ENCODE peak calls at places on chromosome 7, in nine cellular contexts. H, C, N, I, S, E, J, F and Y are unnamed samples.

GRCh38 chr7:150428671-150429451 is 21.6 kb upstream of the GIMAP8 start:
- DNase-seq in H (peak), C (peak), N (no peak), I (peak), S (peak), E (no peak), J (no peak), F (no peak), Y (no peak)

GRCh38 chr7:126005064-126005463 is 1075.4 kb upstream of the POT1 start:
- DNase-seq in H (no peak), C (no peak), N (no peak), I (no peak), S (no peak), E (no peak), J (no peak), F (no peak), Y (no peak)

GRCh38 chr7:18494821-18495408 is 634 bp upstream of the HDAC9 start:
- DNase-seq in H (peak), C (no peak), N (no peak), I (no peak), S (no peak), E (no peak), J (no peak), F (no peak), Y (no peak)

GRCh38 chr7:28729276-28729675 is 228.9 kb downstream of the TRIL start:
- DNase-seq in H (no peak), C (no peak), N (no peak), I (peak), S (no peak), E (no peak), J (no peak), F (no peak), Y (no peak)

GRCh38 chr7:47405286-47405904 is 176.5 kb downstream of the TNS3 start:
- DNase-seq in H (no peak), C (no peak), N (no peak), I (no peak), S (no peak), E (no peak), J (no peak), F (no peak), Y (no peak)

GRCh38 chr7:4706384-4707032 is 24.4 kb downstream of the FOXK1 start:
- DNase-seq in H (peak), C (peak), N (no peak), I (no peak), S (no peak), E (no peak), J (no peak), F (no peak), Y (no peak)

GRCh38 chr7:952548-953441 is 1.7 kb downstream of the ADAP1 start:
- DNase-seq in H (no peak), C (peak), N (no peak), I (no peak), S (no peak), E (no peak), J (no peak), F (no peak), Y (no peak)

GRCh38 chr7:108723343-108723957 is 153.8 kb downstream of the DNAJB9 start:
- DNase-seq in H (no peak), C (no peak), N (peak), I (no peak), S (no peak), E (no peak), J (no peak), F (no peak), Y (no peak)

GRCh38 chr7:75658369-75658768 is 80.4 kb downstream of the HIP1 start:
- DNase-seq in H (peak), C (no peak), N (no peak), I (no peak), S (no peak), E (no peak), J (no peak), F (no peak), Y (no peak)

GRCh38 chr7:114312649-114313048 is 102.0 kb upstream of the FOXP2 start:
- DNase-seq in H (no peak), C (no peak), N (no peak), I (no peak), S (no peak), E (no peak), J (no peak), F (no peak), Y (no peak)

GRCh38 chr7:79553811-79554555 is 100.5 kb upstream of the MAGI2 start:
- DNase-seq in H (no peak), C (no peak), N (no peak), I (peak), S (peak), E (no peak), J (no peak), F (no peak), Y (no peak)

GRCh38 chr7:105672820-105673219 is 91.5 kb upstream of the EFCAB10 start:
- DNase-seq in H (no peak), C (no peak), N (no peak), I (no peak), S (no peak), E (no peak), J (no peak), F (no peak), Y (no peak)

GRCh38 chr7:130063036-130063435 is 7.3 kb upstream of the KLHDC10 start:
- DNase-seq in H (peak), C (peak), N (peak), I (peak), S (no peak), E (peak), J (no peak), F (no peak), Y (no peak)

GRCh38 chr7:94212160-94212559 is 182.5 kb upstream of the COL1A2 start:
- DNase-seq in H (no peak), C (no peak), N (no peak), I (no peak), S (no peak), E (no peak), J (no peak), F (no peak), Y (no peak)

GRCh38 chr7:70630647-70631457 is 501.1 kb upstream of the GALNT17 start:
- DNase-seq in H (peak), C (no peak), N (no peak), I (no peak), S (no peak), E (peak), J (no peak), F (no peak), Y (no peak)

GRCh38 chr7:28984631-28985030 is 26.5 kb upstream of the TRIL start:
- DNase-seq in H (peak), C (peak), N (no peak), I (peak), S (peak), E (peak), J (no peak), F (no peak), Y (no peak)

GRCh38 chr7:128791121-128791967 is 424 bp upstream of the CCDC136 start:
- DNase-seq in H (peak), C (peak), N (peak), I (peak), S (peak), E (peak), J (peak), F (peak), Y (peak)

GRCh38 chr7:38328814-38329213 is 55.4 kb upstream of the TARP start:
- DNase-seq in H (no peak), C (no peak), N (no peak), I (no peak), S (no peak), E (no peak), J (no peak), F (no peak), Y (no peak)

GRCh38 chr7:157404845-157405481 is 68.2 kb downstream of the DNAJB6 start:
- DNase-seq in H (peak), C (no peak), N (no peak), I (peak), S (peak), E (no peak), J (no peak), F (no peak), Y (no peak)

GRCh38 chr7:38147005-38147404 is 31.0 kb upstream of the STARD3NL start:
- DNase-seq in H (no peak), C (no peak), N (no peak), I (no peak), S (no peak), E (no peak), J (no peak), F (no peak), Y (no peak)

GRCh38 chr7:38541440-38541839 is 89.7 kb downstream of the AMPH start:
- DNase-seq in H (no peak), C (no peak), N (no peak), I (no peak), S (no peak), E (no peak), J (no peak), F (no peak), Y (no peak)

GRCh38 chr7:151736403-151736909 is 140.5 kb downstream of the PRKAG2 start:
- DNase-seq in H (peak), C (no peak), N (peak), I (peak), S (peak), E (peak), J (no peak), F (no peak), Y (no peak)

GRCh38 chr7:140539466-140539865 is 60.2 kb upstream of the MKRN1 start:
- DNase-seq in H (no peak), C (no peak), N (peak), I (no peak), S (no peak), E (no peak), J (no peak), F (no peak), Y (no peak)

GRCh38 chr7:7696458-7697119 is 21.8 kb downstream of the RPA3 start:
- DNase-seq in H (peak), C (no peak), N (no peak), I (peak), S (no peak), E (no peak), J (no peak), F (no peak), Y (no peak)

GRCh38 chr7:127029823-127030222 is 222.9 kb downstream of the GRM8 start:
- DNase-seq in H (no peak), C (no peak), N (no peak), I (no peak), S (no peak), E (no peak), J (no peak), F (no peak), Y (no peak)

GRCh38 chr7:158463317-158463716 is 124.3 kb downstream of the PTPRN2 start:
- DNase-seq in H (no peak), C (no peak), N (no peak), I (no peak), S (no peak), E (no peak), J (no peak), F (no peak), Y (no peak)
- TF ChIP-seq CTCF in H (no peak), C (no peak), N (no peak), I (no peak), S (no peak), E (no peak), J (no peak), F (no peak), Y (no peak)

GRCh38 chr7:50664461-50664922 is 99.3 kb upstream of the DDC start:
- DNase-seq in H (peak), C (no peak), N (no peak), I (peak), S (no peak), E (no peak), J (peak), F (no peak), Y (peak)
- TF ChIP-seq CTCF in H (no peak), C (no peak), N (no peak), I (no peak), S (no peak), E (no peak), J (no peak), F (no peak), Y (no peak)

GRCh38 chr7:85469446-85469970 is 282.7 kb upstream of the SEMA3D start:
- DNase-seq in H (peak), C (no peak), N (no peak), I (no peak), S (no peak), E (no peak), J (no peak), F (no peak), Y (no peak)

GRCh38 chr7:85464042-85464651 is 277.3 kb upstream of the SEMA3D start:
- DNase-seq in H (peak), C (no peak), N (no peak), I (peak), S (no peak), E (no peak), J (no peak), F (no peak), Y (no peak)
- TF ChIP-seq CTCF in H (peak), C (peak), N (peak), I (peak), S (peak), E (no peak), J (no peak), F (no peak), Y (no peak)

DNA sequence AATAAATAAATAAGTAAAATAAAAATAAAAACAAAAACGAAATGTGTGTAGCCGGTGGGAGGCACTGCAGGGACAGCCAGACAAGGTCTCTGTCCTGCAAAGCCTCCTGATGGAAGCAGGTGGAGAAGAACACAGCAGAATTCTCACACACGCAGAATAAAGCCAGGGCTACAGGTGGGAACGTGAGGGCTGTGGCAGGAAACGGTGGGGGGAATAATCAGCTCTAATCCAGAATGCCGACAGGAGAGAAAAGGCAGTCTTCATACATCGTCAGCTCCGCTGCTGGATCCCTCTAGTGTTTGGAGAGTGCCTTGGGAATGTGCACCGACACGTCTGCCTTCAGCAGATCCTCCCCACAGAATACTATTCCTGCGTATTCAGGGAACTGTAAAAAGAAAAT is 6.8 kb upstream of the SNX8 start:
- DNase-seq in H (no peak), C (peak), N (no peak), I (no peak), S (no peak), E (no peak), J (no peak), F (no peak), Y (no peak)
- TF ChIP-seq CTCF in H (peak), C (peak), N (peak), I (no peak), S (no peak), E (no peak), J (no peak), F (no peak), Y (no peak)

DNA sequence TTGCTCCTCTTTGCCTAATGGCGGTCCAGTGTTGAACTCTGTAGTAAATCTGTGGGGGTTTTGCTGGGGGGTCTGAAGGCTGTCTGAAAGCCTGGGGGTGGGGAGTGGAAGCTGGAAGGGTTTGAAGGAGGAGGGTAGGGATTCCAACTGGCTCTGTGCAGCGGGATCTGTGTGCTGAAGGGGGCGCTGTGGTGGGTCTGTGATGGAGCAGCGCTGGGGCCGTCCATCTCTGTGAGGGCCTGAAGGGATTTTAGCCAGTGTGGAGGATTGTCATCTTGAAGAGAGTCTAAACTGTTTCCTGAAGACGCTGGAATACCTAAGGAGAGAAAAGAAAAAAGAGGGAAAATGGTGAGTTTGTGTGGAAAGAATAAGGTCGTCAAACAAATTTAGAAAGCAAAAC is 129.2 kb downstream of the STRA8 start:
- DNase-seq in H (no peak), C (peak), N (no peak), I (no peak), S (no peak), E (no peak), J (no peak), F (no peak), Y (no peak)
- TF ChIP-seq CTCF in H (peak), C (peak), N (peak), I (peak), S (no peak), E (no peak), J (peak), F (no peak), Y (no peak)

GRCh38 chr7:117875566-117875965 is 2.3 kb upstream of the CTTNBP2 start:
- DNase-seq in H (peak), C (peak), N (peak), I (peak), S (peak), E (no peak), J (no peak), F (no peak), Y (no peak)
- TF ChIP-seq CTCF in H (peak), C (peak), N (peak), I (no peak), S (no peak), E (no peak), J (no peak), F (no peak), Y (no peak)

GRCh38 chr7:158444501-158445420 is 142.9 kb downstream of the PTPRN2 start:
- DNase-seq in H (no peak), C (no peak), N (no peak), I (no peak), S (no peak), E (no peak), J (no peak), F (no peak), Y (no peak)

GRCh38 chr7:158446281-158446680 is 141.3 kb downstream of the PTPRN2 start:
- DNase-seq in H (no peak), C (no peak), N (no peak), I (no peak), S (no peak), E (no peak), J (no peak), F (no peak), Y (no peak)

GRCh38 chr7:158443688-158444483 is 143.7 kb downstream of the PTPRN2 start:
- DNase-seq in H (no peak), C (no peak), N (no peak), I (no peak), S (no peak), E (no peak), J (no peak), F (no peak), Y (no peak)

GRCh38 chr7:158446706-158447105 is 140.9 kb downstream of the PTPRN2 start:
- DNase-seq in H (no peak), C (no peak), N (no peak), I (no peak), S (no peak), E (no peak), J (no peak), F (no peak), Y (no peak)

DNA sequence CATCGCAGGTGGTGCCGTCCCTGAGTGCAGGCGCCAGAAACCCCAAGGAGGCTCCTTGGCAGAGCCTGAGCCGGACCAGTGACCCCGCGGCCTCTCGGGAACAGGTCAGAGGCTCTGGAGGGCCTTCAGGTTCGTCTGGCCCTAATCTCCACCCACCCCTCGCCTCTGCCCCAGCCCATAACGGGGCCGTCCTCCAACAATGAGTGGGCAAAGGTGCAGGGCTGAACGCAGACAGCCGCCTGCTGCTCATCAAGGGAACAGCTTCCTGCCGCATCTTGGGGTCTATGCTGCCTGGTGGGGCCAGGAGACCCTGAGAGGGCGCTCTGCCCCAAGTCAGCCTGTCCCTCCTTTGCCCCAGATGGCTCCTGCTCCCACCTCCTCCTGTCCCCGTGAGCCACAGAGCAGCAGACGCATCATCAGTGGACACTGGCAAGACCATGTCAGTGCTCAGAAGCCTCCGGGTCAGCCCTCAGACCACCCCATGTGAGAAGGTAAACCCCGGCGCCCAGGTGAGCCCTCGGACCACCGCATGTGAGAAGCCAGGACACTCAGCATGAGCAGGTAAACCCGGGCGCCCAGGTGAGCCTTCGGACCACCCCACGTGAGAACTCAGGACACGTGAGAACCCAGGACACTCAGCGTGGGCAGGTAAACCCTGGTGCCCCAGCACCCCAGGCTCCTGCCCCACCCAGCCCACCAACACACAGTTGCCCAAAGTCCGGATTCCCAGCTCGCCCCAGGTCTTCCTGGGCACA is 142.0 kb downstream of the PTPRN2 start:
- DNase-seq in H (no peak), C (peak), N (no peak), I (no peak), S (no peak), E (no peak), J (no peak), F (no peak), Y (no peak)
- TF ChIP-seq CTCF in H (no peak), C (peak), N (no peak), I (no peak), S (no peak), E (no peak), J (no peak), F (no peak), Y (no peak)

GRCh38 chr7:99386584-99387238 is 12.2 kb downstream of the ARPC1B start:
- DNase-seq in H (no peak), C (no peak), N (no peak), I (peak), S (no peak), E (no peak), J (no peak), F (no peak), Y (no peak)
- TF ChIP-seq CTCF in H (peak), C (peak), N (peak), I (peak), S (no peak), E (no peak), J (peak), F (no peak), Y (peak)